ENCODE peak calls at places on chromosomes 1 and 21, in ten cellular contexts. Z is GM12878, X is SK-N-SH, C is neural progenitor cell, F is H9, V is trophoblast cell, S is GM23338, T is fibroblast of lung, N is K562, O is PC-3. R is an unnamed sample.

GRCh38 chr1:151518431-151518830 is 7.2 kb downstream of the CGN start:
- DNase-seq in N (no peak), C (no peak), F (no peak), X (no peak), T (no peak), O (no peak), V (no peak), S (no peak), Z (no peak), R (no peak)

GRCh38 chr1:15994590-15995351 is 9.3 kb upstream of the SRARP start:
- DNase-seq in Z (no peak), C (peak; percentile 46), V (peak; percentile 66), S (peak; percentile 61), X (peak; percentile 86), F (peak; percentile 74), N (peak; percentile 77), O (peak; percentile 68), T (peak; percentile 47), R (peak; percentile 97)

GRCh38 chr1:206672011-206672688 is 12.6 kb upstream of the MAPKAPK2 start:
- DNase-seq in T (no peak), V (no peak), Z (no peak), N (peak; percentile 92), S (no peak), F (no peak), C (peak; percentile 60), O (no peak), X (no peak), R (no peak)

GRCh38 chr1:97006044-97006676 is 284.6 kb downstream of the PTBP2 start:
- DNase-seq in N (no peak), X (no peak), F (no peak), S (no peak), T (peak; percentile 94), Z (peak; percentile 12), O (peak; percentile 14), C (no peak), V (no peak), R (no peak)

GRCh38 chr1:211947396-211948295 is 87.7 kb downstream of the INTS7 start:
- DNase-seq in C (peak; percentile 51), X (no peak), Z (no peak), S (peak; percentile 48), O (no peak), N (no peak), T (no peak), F (peak; percentile 46), V (no peak), R (no peak)

GRCh38 chr1:106319611-106320010 is 736.9 kb upstream of the PRMT6 start:
- DNase-seq in T (no peak), O (no peak), V (no peak), N (no peak), F (no peak), Z (no peak), S (no peak), C (no peak), X (no peak), R (no peak)

GRCh38 chr21:29372063-29372802 is 73.5 kb downstream of the BACH1 start:
- DNase-seq in N (peak; percentile 91), F (peak; percentile 56), O (peak; percentile 87), T (peak; percentile 75), V (peak; percentile 62), X (peak; percentile 50), Z (peak; percentile 59), C (peak; percentile 81), S (peak; percentile 92), R (peak; percentile 67)

GRCh38 chr1:65159801-65160523 is 12.0 kb downstream of the AK4 start:
- DNase-seq in O (no peak), F (no peak), X (no peak), V (no peak), C (no peak), T (no peak), N (no peak), S (no peak), Z (no peak), R (no peak)

GRCh38 chr1:29687166-29687565 is 450.8 kb downstream of the PTPRU start:
- DNase-seq in Z (no peak), C (no peak), F (no peak), X (no peak), T (no peak), S (no peak), V (no peak), O (no peak), N (no peak), R (no peak)

GRCh38 chr1:29689372-29690030 is 453.2 kb downstream of the PTPRU start:
- DNase-seq in O (no peak), C (no peak), F (peak; percentile 23), N (no peak), V (no peak), S (no peak), T (no peak), X (peak; percentile 55), Z (no peak), R (no peak)

GRCh38 chr1:29690156-29690555 is 453.8 kb downstream of the PTPRU start:
- DNase-seq in T (no peak), O (no peak), F (peak; percentile 11), N (no peak), X (peak; percentile 50), C (no peak), Z (no peak), S (no peak), V (no peak), R (no peak)

GRCh38 chr1:29687601-29688244 is 451.4 kb downstream of the PTPRU start:
- DNase-seq in O (no peak), V (no peak), C (no peak), S (no peak), Z (no peak), F (no peak), T (peak; percentile 78), N (no peak), X (peak; percentile 80), R (peak; percentile 36)

DNA sequence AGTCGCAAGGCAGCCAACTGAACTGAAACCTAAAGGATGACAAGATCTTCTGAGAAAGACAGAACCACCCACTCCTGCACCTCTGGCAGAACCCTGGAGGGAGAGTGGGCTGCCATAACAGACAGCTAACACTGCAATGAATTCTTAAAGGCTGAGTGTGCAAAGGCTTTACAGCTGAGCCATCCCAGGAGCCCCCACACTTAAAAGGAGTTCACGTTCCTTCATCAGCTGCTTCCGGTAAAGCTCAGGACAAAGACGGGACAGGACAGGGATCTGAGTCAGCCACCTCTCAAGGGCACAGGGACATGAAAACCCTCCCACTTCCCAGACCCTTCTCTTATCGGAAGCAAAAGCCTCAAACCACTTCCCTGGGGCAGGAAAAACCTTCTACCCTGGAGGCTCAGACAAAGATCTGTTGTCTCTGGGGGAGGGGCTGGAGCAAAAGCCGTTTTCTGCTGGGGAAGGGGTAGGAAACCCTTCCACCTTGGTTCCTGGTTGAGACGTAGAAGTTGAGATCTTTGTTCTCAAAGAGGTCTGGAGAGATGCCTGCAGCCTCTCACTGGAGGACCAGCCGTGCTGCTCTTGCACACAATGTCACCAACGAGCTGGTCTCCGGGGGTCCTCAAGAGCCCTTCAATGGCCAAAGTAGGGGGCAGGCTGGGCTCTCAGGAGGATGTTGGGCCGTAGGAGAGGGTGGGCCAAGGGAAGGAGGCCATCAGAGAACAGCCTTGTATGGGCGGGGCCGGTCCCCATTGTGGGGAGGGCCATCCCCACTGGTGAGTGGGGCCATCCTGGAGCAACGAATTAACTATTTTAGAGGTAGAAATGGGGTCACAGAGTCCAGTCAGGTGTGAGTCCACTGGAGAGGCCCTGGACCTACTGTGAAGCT is 452.4 kb downstream of the PTPRU start:
- DNase-seq in N (peak; percentile 51), X (no peak), S (no peak), C (no peak), Z (no peak), F (no peak), V (no peak), T (peak; percentile 97), O (peak; percentile 58), R (peak; percentile 96)
- H3K4me1 ChIP-seq in N (peaks cover 16% of the 10 kb centered on the region), X (peaks cover 13% of the 10 kb centered on the region), S (no peaks in the 10 kb centered on the region), C (peaks cover 8% of the 10 kb centered on the region), Z (peaks cover 28% of the 10 kb centered on the region), F (no peaks in the 10 kb centered on the region), V (no peaks in the 10 kb centered on the region), T (no peaks in the 10 kb centered on the region), O (peaks cover 24% of the 10 kb centered on the region), R (peaks cover 21% of the 10 kb centered on the region)

GRCh38 chr1:203287109-203287893 is 18.0 kb upstream of the BTG2 start:
- DNase-seq in V (no peak), T (no peak), Z (peak; percentile 98), N (peak; percentile 80), F (no peak), C (no peak), O (no peak), X (no peak), S (no peak), R (no peak)
- H3K4me2 ChIP-seq in V (no peak overlapping the region), T (no peak overlapping the region), Z (peak overlapping the region; percentile 93), N (peak overlapping the region; percentile 27), F (no peak overlapping the region), C (peak overlapping the region; percentile 31), O (no peak overlapping the region), X (no peak overlapping the region), S (peak overlapping the region; percentile 68), R (no peak overlapping the region)

DNA sequence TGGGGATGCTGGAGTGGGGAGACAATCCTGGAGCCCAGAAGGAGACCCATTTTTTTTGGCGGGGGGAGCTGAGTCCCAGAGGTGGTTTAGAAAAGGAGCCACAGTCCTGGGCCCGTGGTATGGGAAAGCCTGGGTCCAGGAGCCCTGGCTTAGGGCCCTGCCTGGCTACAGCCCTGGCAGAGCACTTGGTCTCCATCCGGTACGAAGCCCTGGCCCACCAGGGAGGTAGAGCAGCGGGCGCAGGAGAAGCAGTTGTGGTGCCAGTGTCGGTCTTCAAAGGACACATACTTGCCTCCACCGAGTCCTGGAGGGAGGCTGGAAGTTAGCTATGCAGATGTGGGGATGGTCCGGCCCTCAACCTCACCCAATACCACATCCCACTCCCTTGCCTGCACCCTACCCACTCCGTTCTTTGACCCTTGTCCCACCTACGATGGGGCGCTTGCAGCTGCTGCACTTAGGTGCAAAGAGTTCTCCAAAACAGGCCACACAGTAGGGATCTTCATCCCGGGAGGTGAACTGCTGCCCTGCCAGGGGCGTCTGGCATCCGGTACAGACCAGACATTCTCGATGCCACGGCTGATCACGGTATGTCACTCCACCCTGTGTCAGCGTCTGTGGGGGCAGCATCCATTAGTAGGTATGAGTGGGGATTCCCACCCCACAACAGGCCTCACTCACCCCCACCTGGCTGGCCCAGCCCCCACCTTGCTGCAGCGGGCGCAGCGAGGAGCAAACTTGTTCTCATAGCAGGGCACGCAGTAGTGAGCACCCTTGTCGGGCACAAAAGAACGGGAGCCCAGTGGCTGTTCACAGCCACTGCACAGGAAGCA is 7.7 kb upstream of the SF3A3 start:
- DNase-seq in S (no peak), V (no peak), X (no peak), N (no peak), T (no peak), C (no peak), Z (no peak), F (no peak), O (no peak), R (peak; percentile 54)
- H3K4me1 ChIP-seq in S (peaks cover 52% of the 10 kb centered on the region), V (peaks cover 32% of the 10 kb centered on the region), X (peaks cover 37% of the 10 kb centered on the region), N (peaks cover 40% of the 10 kb centered on the region), T (peaks cover 58% of the 10 kb centered on the region), C (peaks cover 21% of the 10 kb centered on the region), Z (peaks cover 21% of the 10 kb centered on the region), F (peaks cover 25% of the 10 kb centered on the region), O (peaks cover 23% of the 10 kb centered on the region), R (peaks cover 36% of the 10 kb centered on the region)

GRCh38 chr1:154896811-154897286 is 26.8 kb upstream of the KCNN3 start:
- DNase-seq in N (no peak), S (no peak), C (peak; percentile 14), Z (no peak), X (no peak), V (no peak), T (no peak), O (no peak), F (no peak), R (no peak)

GRCh38 chr1:154891452-154891851 is 21.4 kb upstream of the KCNN3 start:
- DNase-seq in Z (no peak), T (no peak), S (no peak), V (no peak), C (no peak), X (no peak), O (no peak), F (no peak), N (no peak), R (no peak)

GRCh38 chr1:154899041-154899440 is 29.0 kb upstream of the KCNN3 start:
- DNase-seq in T (no peak), S (no peak), Z (no peak), O (no peak), F (no peak), N (no peak), X (no peak), V (no peak), C (no peak), R (no peak)

DNA sequence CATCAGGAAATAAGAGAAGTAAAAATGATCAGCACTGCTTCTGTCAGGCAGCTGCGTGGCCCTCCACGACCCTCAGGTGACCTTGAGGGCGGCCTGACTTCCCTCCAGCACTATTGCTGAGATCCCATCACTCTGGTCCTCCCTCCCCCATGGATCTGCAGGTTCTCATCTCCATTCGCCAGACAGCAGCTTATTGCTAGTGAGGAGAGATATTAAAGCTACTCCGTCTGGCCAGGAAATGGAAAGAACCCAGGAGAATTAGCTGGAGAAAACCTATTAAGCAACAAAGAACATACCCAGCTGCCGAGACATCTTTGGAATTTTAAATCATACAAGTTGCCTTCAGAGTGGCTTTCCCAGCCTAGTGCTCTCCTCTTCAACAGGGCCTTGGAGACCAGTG is 25.7 kb upstream of the KCNN3 start:
- DNase-seq in T (no peak), V (no peak), F (no peak), X (peak; percentile 37), Z (no peak), C (no peak), S (no peak), O (no peak), N (no peak), R (no peak)
- H3K4me2 ChIP-seq in T (no peak overlapping the region), V (no peak overlapping the region), F (no peak overlapping the region), X (no peak overlapping the region), Z (no peak overlapping the region), C (no peak overlapping the region), S (no peak overlapping the region), O (no peak overlapping the region), N (no peak overlapping the region), R (no peak overlapping the region)

R was measured in osteoblast.